ENCODE peak calls at places on chromosomes 13 and 19, in eight cellular contexts. E, B, L, F, Y, M, K and O are unnamed samples.

GRCh38 chr13:48797761-48798160 is 144.0 kb downstream of the CYSLTR2 start:
- DNase-seq in E (no peak), Y (no peak), L (no peak), M (no peak), F (no peak), B (no peak), K (no peak), O (no peak)

GRCh38 chr19:46603752-46604241 is 2.7 kb downstream of the CALM3 start:
- DNase-seq in B (no peak), L (no peak), M (no peak), Y (no peak), K (peak; percentile 37), F (peak; percentile 33), E (no peak), O (peak; percentile 46)

GRCh38 chr19:34480491-34480890 is 1.1 kb upstream of the WTIP start:
- DNase-seq in B (no peak), L (no peak), Y (peak; percentile 54), E (no peak), M (no peak), K (no peak), F (no peak), O (no peak)

GRCh38 chr19:2215281-2215751 is 20.8 kb downstream of the PLEKHJ1 start:
- DNase-seq in Y (peak; percentile 47), M (no peak), L (no peak), E (no peak), B (no peak), K (no peak), F (no peak), O (no peak)

GRCh38 chr19:11729586-11729985 is 9.2 kb downstream of the ZNF823 start:
- DNase-seq in M (no peak), K (no peak), Y (no peak), F (no peak), E (no peak), B (no peak), L (no peak), O (no peak)

GRCh38 chr13:110509478-110509926 is 52.0 kb downstream of the RAB20 start:
- DNase-seq in F (peak; percentile 38), M (no peak), B (no peak), L (no peak), E (no peak), Y (no peak), K (no peak), O (peak; percentile 31)

GRCh38 chr13:75986818-75987217 is 350.7 kb downstream of the LMO7 start:
- DNase-seq in Y (no peak), K (no peak), M (no peak), E (no peak), F (no peak), L (no peak), B (no peak), O (no peak)

GRCh38 chr13:114319441-114319871 is 5.2 kb downstream of the CHAMP1 start:
- DNase-seq in F (peak; percentile 92), M (no peak), L (peak; percentile 57), Y (no peak), B (peak; percentile 58), K (no peak), E (no peak), O (no peak)

GRCh38 chr19:15934332-15935078 is at the start of gene CYP4F11:
- DNase-seq in B (no peak), E (peak; percentile 87), L (peak; percentile 5), F (peak; percentile 2), Y (no peak), K (peak; percentile 17), M (peak; percentile 90), O (peak; percentile 99)

GRCh38 chr13:79434578-79434977 is 28.5 kb upstream of the RBM26 start:
- DNase-seq in K (no peak), L (peak; percentile 60), M (no peak), E (no peak), F (peak; percentile 59), Y (no peak), B (peak; percentile 56), O (no peak)

GRCh38 chr13:51977606-51978005 is 33.6 kb downstream of the ATP7B start:
- DNase-seq in K (no peak), M (no peak), L (no peak), Y (no peak), E (no peak), F (no peak), B (no peak), O (no peak)

GRCh38 chr19:42316223-42317211 is 3.4 kb downstream of the TMEM145 start:
- DNase-seq in F (peak; percentile 45), K (peak; percentile 66), Y (no peak), B (peak; percentile 50), L (no peak), E (peak; percentile 56), M (no peak), O (no peak)

GRCh38 chr13:43057653-43058317 is 34.4 kb downstream of the DNAJC15 start:
- DNase-seq in F (no peak), M (no peak), Y (peak; percentile 27), E (no peak), L (peak; percentile 24), K (no peak), B (peak; percentile 38), O (peak; percentile 37)

GRCh38 chr13:46679369-46680180 is 117.4 kb downstream of the ESD start:
- DNase-seq in E (no peak), Y (no peak), L (peak; percentile 70), B (peak; percentile 71), F (peak; percentile 89), M (no peak), K (no peak), O (peak; percentile 73)

GRCh38 chr19:2523630-2524311 is 47.8 kb downstream of the GADD45B start:
- DNase-seq in B (peak; percentile 47), L (no peak), Y (peak; percentile 60), K (no peak), F (peak; percentile 71), E (peak; percentile 54), M (no peak), O (no peak)

GRCh38 chr19:42122691-42123607 is 9.3 kb downstream of the POU2F2 start:
- DNase-seq in M (no peak), F (peak; percentile 27), Y (no peak), K (no peak), L (no peak), E (no peak), B (no peak), O (no peak)

GRCh38 chr13:110760611-110761010 is 47.1 kb downstream of the ING1 start:
- DNase-seq in F (no peak), M (no peak), B (no peak), E (no peak), Y (no peak), K (no peak), L (no peak), O (no peak)

GRCh38 chr19:13888281-13888680 is 11.3 kb downstream of the NANOS3 start:
- DNase-seq in L (no peak), B (no peak), Y (no peak), F (no peak), E (no peak), K (no peak), M (no peak), O (peak; percentile 89)

GRCh38 chr19:18397242-18398202 is at the start of gene LRRC25:
- DNase-seq in M (no peak), Y (peak; percentile 96), L (no peak), B (no peak), E (no peak), F (peak; percentile 44), K (peak; percentile 89), O (no peak)

GRCh38 chr13:39451301-39451700 is 151.7 kb downstream of the LHFPL6 start:
- DNase-seq in E (no peak), Y (no peak), K (peak; percentile 85), L (peak; percentile 62), F (peak; percentile 9), M (no peak), B (peak; percentile 71), O (peak; percentile 2)

GRCh38 chr19:18502633-18503294 is 19.1 kb downstream of the ELL start:
- DNase-seq in M (no peak), E (no peak), Y (no peak), F (no peak), L (no peak), B (no peak), K (peak; percentile 29), O (no peak)

GRCh38 chr13:36918246-36919060 is 1.6 kb downstream of the SMAD9 start:
- DNase-seq in Y (peak; percentile 15), F (peak; percentile 32), L (peak; percentile 29), M (no peak), E (no peak), B (peak; percentile 17), K (no peak), O (no peak)

GRCh38 chr13:31044658-31045620 is 112.5 kb downstream of the TEX26 start:
- DNase-seq in L (no peak), F (no peak), B (no peak), M (no peak), Y (no peak), E (no peak), K (no peak), O (peak; percentile 92)

GRCh38 chr19:49337267-49338022 is 2.2 kb downstream of the CD37 start:
- DNase-seq in Y (peak; percentile 33), B (no peak), E (no peak), L (no peak), K (no peak), F (no peak), M (peak; percentile 5), O (no peak)
- H3K4me3 ChIP-seq in Y (peak overlapping the region; percentile 57), B (no peak overlapping the region), E (no peak overlapping the region), L (no peak overlapping the region), K (no peak overlapping the region), F (no peak overlapping the region), M (no peak overlapping the region), O (no peak overlapping the region)

DNA sequence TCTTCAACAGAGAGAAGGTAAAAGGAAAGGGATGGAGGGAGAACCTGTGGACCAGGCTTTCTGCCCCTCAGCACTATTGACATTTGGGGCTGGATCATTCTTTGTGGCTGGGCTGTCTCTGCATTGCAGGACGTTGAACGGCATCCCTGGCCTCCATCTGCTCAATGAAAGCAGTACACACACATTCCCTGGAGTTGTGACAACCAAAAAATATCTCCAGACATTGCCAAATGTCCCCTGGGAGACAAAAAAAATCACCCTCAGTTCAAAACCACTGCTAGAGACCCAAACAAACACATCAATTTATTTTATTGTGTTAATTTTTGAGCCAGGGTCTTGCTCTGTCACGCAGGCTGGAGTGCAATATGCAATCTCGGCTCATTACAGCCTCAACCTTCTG is 43.3 kb downstream of the INSR start:
- DNase-seq in M (no peak), K (no peak), L (no peak), F (no peak), E (no peak), B (no peak), Y (no peak), O (no peak)
- H3K4me3 ChIP-seq in M (no peak overlapping the region), K (no peak overlapping the region), L (no peak overlapping the region), F (no peak overlapping the region), E (no peak overlapping the region), B (no peak overlapping the region), Y (no peak overlapping the region), O (no peak overlapping the region)

DNA sequence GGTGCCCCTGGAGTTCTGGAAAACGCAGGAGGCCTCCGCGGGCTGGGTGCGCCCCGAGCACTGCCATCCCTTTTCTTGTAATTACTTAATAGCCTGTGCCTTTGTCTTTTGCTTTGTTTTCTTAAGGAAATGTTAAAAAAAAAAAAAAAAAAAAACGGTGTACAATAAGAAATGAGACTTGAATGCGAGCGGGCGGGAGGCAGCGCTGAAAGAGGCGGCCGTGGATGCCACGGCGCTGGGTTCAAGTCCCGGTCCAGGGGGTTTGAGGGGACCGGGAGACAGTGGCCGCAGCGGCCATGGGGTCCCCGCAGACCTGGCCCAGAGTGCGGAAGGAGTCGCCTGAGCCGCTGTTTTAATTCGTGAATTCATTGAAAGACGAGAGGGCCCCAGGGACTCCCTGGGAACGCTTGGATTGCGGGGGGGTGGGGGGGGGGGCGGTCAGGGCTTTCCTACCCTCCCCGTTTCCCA is 349.1 kb upstream of the ARGLU1 start:
- DNase-seq in Y (peak; percentile 46), B (peak; percentile 25), M (no peak), K (no peak), E (no peak), F (peak; percentile 16), L (no peak), O (no peak)
- H3K4me3 ChIP-seq in Y (peak overlapping the region; percentile 75), B (peak overlapping the region; percentile 55), M (no peak overlapping the region), K (no peak overlapping the region), E (peak overlapping the region; percentile 44), F (peak overlapping the region; percentile 68), L (peak overlapping the region; percentile 63), O (peak overlapping the region; percentile 50)

GRCh38 chr19:48393196-48393558 is 291 bp upstream of the GRIN2D start:
- DNase-seq in E (peak; percentile 51), F (no peak), B (no peak), K (no peak), L (no peak), M (no peak), Y (peak; percentile 42), O (no peak)
- H3K4me3 ChIP-seq in E (peak overlapping the region; percentile 45), F (peak overlapping the region; percentile 52), B (peak overlapping the region; percentile 37), K (no peak overlapping the region), L (peak overlapping the region; percentile 28), M (no peak overlapping the region), Y (peak overlapping the region; percentile 74), O (no peak overlapping the region)